ENCODE peak calls at places on chromosome 18, in eight cellular contexts. Z is transverse colon; S is A549; N is ovary; E is GM23338; H is IMR-90; L is CD8-positive, alpha-beta T cell; A is H1. P is an unnamed sample.

GRCh38 chr18:13006731-13007550 is 15.8 kb downstream of the CEP192 start:
- DNase-seq in E (no peak), A (no peak), Z (no peak), N (no peak), H (no peak), S (no peak), L (no peak), P (no peak)

GRCh38 chr18:48860276-48861180 is 90.2 kb downstream of the SMAD7 start:
- DNase-seq in L (no peak), Z (no peak), H (no peak), E (peak; percentile 54), N (no peak), A (no peak), S (no peak), P (no peak)

GRCh38 chr18:54775686-54776085 is 52.6 kb upstream of the RAB27B start:
- DNase-seq in Z (no peak), E (peak; percentile 20), S (peak; percentile 84), H (peak; percentile 85), N (no peak), L (no peak), A (no peak), P (no peak)

GRCh38 chr18:5049124-5049523 is 147.9 kb downstream of the AKAIN1 start:
- DNase-seq in N (no peak), Z (no peak), L (no peak), E (no peak), H (no peak), S (no peak), A (no peak), P (no peak)

GRCh38 chr18:78580835-78581339 is 398.7 kb upstream of the SALL3 start:
- DNase-seq in Z (no peak), A (no peak), L (no peak), N (no peak), H (no peak), E (no peak), S (no peak), P (no peak)

GRCh38 chr18:33665187-33665586 is 87.2 kb downstream of the ASXL3 start:
- DNase-seq in S (no peak), L (no peak), E (no peak), Z (no peak), H (no peak), A (no peak), N (no peak), P (no peak)

GRCh38 chr18:77084757-77085035 is 47.9 kb downstream of the MBP start:
- DNase-seq in H (no peak), Z (no peak), S (no peak), L (no peak), A (no peak), E (no peak), N (no peak), P (no peak)

GRCh38 chr18:79943608-79944125 is 7.8 kb downstream of the SLC66A2 start:
- DNase-seq in N (no peak), Z (peak; percentile 17), A (no peak), S (no peak), H (no peak), E (no peak), L (no peak), P (no peak)

GRCh38 chr18:54717673-54718435 is 110.4 kb upstream of the RAB27B start:
- DNase-seq in L (peak; percentile 5), E (peak; percentile 83), N (no peak), S (no peak), Z (no peak), H (no peak), A (peak; percentile 3), P (no peak)

GRCh38 chr18:9705183-9705864 is 2.8 kb upstream of the RAB31 start:
- DNase-seq in L (no peak), A (no peak), S (no peak), H (peak; percentile 76), N (no peak), Z (no peak), E (no peak), P (no peak)

GRCh38 chr18:13455470-13455869 is 236.9 kb downstream of the LDLRAD4 start:
- DNase-seq in L (no peak), A (no peak), H (no peak), E (no peak), S (no peak), Z (no peak), N (no peak), P (no peak)

GRCh38 chr18:22166070-22166972 is 3.1 kb upstream of the GATA6 start:
- DNase-seq in S (peak; percentile 11), L (no peak), E (no peak), N (peak; percentile 82), Z (peak; percentile 77), A (no peak), H (no peak), P (no peak)

GRCh38 chr18:77131652-77132368 is 773 bp downstream of the MBP start:
- DNase-seq in N (peak; percentile 68), E (peak; percentile 51), L (no peak), H (no peak), Z (peak; percentile 80), A (no peak), S (peak; percentile 54), P (no peak)

GRCh38 chr18:49560277-49561126 is 1.4 kb upstream of the LIPG start:
- DNase-seq in E (peak; percentile 66), S (no peak), Z (peak; percentile 56), L (no peak), N (no peak), H (no peak), A (no peak), P (no peak)

GRCh38 chr18:79928563-79928960 is 22.9 kb downstream of the SLC66A2 start:
- DNase-seq in S (no peak), H (no peak), N (peak; percentile 5), L (no peak), E (no peak), Z (peak; percentile 5), A (no peak), P (no peak)

GRCh38 chr18:9918016-9918680 is 4.3 kb downstream of the VAPA start:
- DNase-seq in E (no peak), H (peak; percentile 47), Z (no peak), N (no peak), S (no peak), A (no peak), L (no peak), P (no peak)

GRCh38 chr18:79754831-79755351 is 42.8 kb upstream of the KCNG2 start:
- DNase-seq in E (no peak), H (no peak), N (no peak), Z (no peak), A (no peak), L (no peak), S (no peak), P (no peak)

GRCh38 chr18:28150925-28151324 is 26.0 kb downstream of the CDH2 start:
- DNase-seq in A (no peak), S (no peak), N (no peak), Z (no peak), H (no peak), E (no peak), L (no peak), P (no peak)

GRCh38 chr18:74841248-74841647 is 243.6 kb downstream of the ZNF407 start:
- DNase-seq in H (no peak), Z (no peak), L (no peak), A (no peak), E (no peak), S (no peak), N (no peak), P (no peak)

DNA sequence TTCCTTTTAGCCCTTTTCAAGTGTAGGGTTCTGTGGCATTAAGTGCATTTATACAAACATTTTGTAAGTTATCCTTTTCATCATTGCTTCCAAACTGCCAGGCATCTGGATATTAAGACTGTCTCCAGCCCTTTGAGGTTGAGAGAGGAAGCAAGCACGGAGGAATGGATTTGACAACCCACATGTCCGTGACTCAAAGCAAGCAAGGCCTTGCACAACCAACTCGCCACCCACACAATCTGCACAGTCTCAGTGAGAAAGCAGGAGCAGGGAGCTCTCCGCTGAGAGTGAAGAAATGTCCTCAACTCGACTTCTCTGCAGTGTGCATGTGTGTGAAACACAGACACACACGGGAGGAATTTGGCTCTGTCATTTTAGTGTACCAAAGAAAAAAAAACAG is 65.5 kb downstream of the ATP8B1 start:
- DNase-seq in E (no peak), A (no peak), S (peak; percentile 90), Z (peak; percentile 48), H (peak; percentile 99), L (no peak), N (no peak), P (no peak)
- H3K4me3 ChIP-seq in E (no peak overlapping the region), A (no peak overlapping the region), S (peak overlapping the region; percentile 17), Z (no peak overlapping the region), H (no peak overlapping the region), L (no peak overlapping the region), N (no peak overlapping the region), P (no peak overlapping the region)

GRCh38 chr18:31436825-31437224 is 10.7 kb upstream of the DSG3 start:
- DNase-seq in S (peak; percentile 12), E (no peak), Z (no peak), N (no peak), A (no peak), L (no peak), H (no peak), P (no peak)
- TF ChIP-seq CTCF in S (no peak), E (peak; percentile 18), Z (no peak), N (no peak), A (no peak), L (no peak), H (no peak), P (no peak)

DNA sequence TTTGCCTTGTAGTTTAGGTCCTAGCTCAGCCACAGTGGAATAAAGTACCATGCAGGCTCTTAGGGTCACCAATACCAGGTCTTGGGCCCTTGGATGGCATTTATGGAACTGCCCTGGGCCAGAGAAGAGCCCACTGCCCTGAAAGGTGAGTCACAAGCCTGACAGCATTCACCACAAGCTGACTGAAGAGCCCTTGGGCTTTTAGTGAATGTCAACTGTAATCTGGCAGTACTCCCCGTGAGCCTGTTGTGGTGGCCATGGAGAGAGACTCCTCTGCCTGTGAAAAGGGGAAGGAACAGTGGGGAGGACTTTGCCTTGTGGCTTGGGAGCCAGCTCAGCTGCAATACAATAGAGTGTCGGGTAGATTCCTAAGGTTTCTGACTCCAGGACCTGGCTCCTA is 1389.7 kb downstream of the DSC3 start:
- DNase-seq in E (no peak), L (no peak), H (no peak), S (no peak), N (no peak), Z (no peak), A (no peak), P (no peak)
- H3K4me3 ChIP-seq in E (no peak overlapping the region), L (no peak overlapping the region), H (no peak overlapping the region), S (no peak overlapping the region), N (no peak overlapping the region), Z (no peak overlapping the region), A (no peak overlapping the region), P (no peak overlapping the region)

DNA sequence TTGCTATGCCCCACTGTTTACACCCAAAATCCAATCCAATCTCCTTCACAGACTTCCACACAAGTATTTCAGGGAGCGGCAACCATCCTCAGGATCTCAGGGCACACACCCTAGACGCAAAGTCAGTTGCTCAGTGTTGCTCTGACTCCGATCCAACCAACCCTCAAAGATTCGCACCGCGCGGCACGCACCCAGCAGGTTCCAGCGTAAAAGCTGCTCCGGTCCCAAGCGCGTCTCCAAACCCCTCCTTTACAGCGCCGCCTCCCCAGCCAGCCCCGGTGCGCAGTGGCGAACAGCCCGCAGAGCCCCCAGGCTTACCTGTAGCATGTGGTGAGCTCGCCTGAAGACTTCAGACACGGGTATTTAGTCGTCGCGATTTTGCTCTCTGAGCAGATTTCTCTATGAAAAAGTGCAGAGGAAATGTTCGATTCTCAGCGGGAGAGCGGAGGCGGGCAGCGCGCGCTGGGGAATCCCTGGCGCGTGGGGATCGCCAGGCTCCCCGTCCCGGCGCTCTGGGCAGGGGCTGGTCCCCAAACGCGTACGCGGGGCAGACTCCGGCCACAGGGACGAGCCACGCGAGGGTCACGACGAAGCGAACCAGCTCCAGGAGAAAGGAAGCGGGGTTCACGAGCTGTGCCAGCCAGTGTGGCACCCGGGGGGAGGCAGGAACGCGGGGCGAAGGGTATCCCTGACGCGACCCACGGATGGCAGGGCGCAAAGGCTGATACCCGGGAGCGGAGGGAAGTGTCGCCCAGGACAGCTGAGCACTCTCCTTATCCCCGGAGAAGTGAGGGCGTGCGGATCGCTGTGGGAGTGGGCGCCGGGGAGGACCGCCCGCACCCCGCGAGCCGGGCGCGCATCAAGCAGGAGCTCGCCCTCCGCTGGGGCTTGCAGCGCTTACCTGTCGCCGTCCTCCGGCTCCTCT is 650 bp downstream of the CCBE1 start:
- DNase-seq in Z (peak; percentile 10), E (peak; percentile 81), N (peak; percentile 60), S (peak; percentile 20), H (peak; percentile 59), A (no peak), L (no peak), P (no peak)
- TF ChIP-seq CTCF in Z (no peak), E (no peak), N (no peak), S (no peak), H (no peak), A (no peak), L (no peak), P (no peak)